ENCODE peak calls at places on chromosomes 1 and 21, in nine cellular contexts. P, X, W, O, F, K, E, T and G are unnamed samples.

GRCh38 chr1:243465738-243466137 is 209.9 kb downstream of the SDCCAG8 start:
- DNase-seq in W (no peak), X (no peak), K (no peak), P (no peak), E (no peak), T (no peak), O (no peak), F (no peak), G (no peak)

GRCh38 chr1:224132901-224133300 is 19.0 kb downstream of the FBXO28 start:
- DNase-seq in O (no peak), W (no peak), K (no peak), P (no peak), F (no peak), T (no peak), E (no peak), X (no peak), G (no peak)

GRCh38 chr1:3011631-3012510 is 9.4 kb upstream of the ACTRT2 start:
- DNase-seq in F (no peak), E (peak; percentile 53), P (peak; percentile 41), O (no peak), T (no peak), K (peak; percentile 47), W (no peak), X (no peak), G (peak; percentile 56)

GRCh38 chr21:29379517-29380054 is 80.9 kb downstream of the BACH1 start:
- DNase-seq in E (no peak), T (no peak), X (no peak), W (no peak), O (no peak), K (no peak), P (no peak), F (no peak), G (no peak)

GRCh38 chr1:40076895-40077312 is 20.1 kb downstream of the PPT1 start:
- DNase-seq in E (no peak), F (no peak), K (no peak), T (no peak), P (no peak), W (peak; percentile 48), X (no peak), O (no peak), G (no peak)

GRCh38 chr1:27487927-27488522 is 1.9 kb downstream of the WASF2 start:
- DNase-seq in K (no peak), E (no peak), W (no peak), F (no peak), P (no peak), X (no peak), O (no peak), T (no peak), G (peak; percentile 3)

GRCh38 chr21:41802185-41802584 is 35.3 kb upstream of the RIPK4 start:
- DNase-seq in W (no peak), E (no peak), P (no peak), T (no peak), F (no peak), X (no peak), O (no peak), K (no peak), G (no peak)

GRCh38 chr1:60705026-60705425 is 377.3 kb upstream of the NFIA start:
- DNase-seq in F (no peak), X (no peak), P (no peak), O (no peak), W (no peak), T (no peak), K (no peak), E (no peak), G (no peak)

GRCh38 chr21:26489781-26490180 is 83.3 kb downstream of the CYYR1 start:
- DNase-seq in F (no peak), T (no peak), E (no peak), O (no peak), W (no peak), K (no peak), P (no peak), X (no peak), G (no peak)

DNA sequence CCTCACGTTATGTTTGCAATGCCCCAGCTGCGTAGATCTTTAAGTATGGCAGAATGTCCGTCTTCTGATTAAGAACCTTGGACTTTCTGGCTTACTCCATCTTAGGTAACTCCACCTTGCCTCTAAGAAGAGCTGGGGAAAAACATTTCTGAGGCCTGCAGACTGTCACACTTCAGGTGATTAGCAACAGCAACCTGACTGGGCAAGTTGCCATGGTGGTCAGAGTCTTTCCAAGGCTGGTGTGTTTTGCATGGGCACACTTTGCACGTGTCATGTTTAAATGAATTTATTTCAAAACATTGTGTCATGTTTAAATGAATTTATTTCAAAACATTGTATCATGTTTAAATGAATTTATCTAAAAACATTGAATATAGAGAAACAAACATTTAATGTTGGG is 811 bp downstream of the KPRP start:
- DNase-seq in E (no peak), X (no peak), O (no peak), W (no peak), T (no peak), P (no peak), K (no peak), F (no peak), G (no peak)
- H3K9me3 ChIP-seq in E (no peaks in the 10 kb centered on the region), X (no peaks in the 10 kb centered on the region), O (no peaks in the 10 kb centered on the region), W (no peaks in the 10 kb centered on the region), T (no peaks in the 10 kb centered on the region), P (no peaks in the 10 kb centered on the region), K (no peaks in the 10 kb centered on the region), F (no peaks in the 10 kb centered on the region), G (no peaks in the 10 kb centered on the region)

DNA sequence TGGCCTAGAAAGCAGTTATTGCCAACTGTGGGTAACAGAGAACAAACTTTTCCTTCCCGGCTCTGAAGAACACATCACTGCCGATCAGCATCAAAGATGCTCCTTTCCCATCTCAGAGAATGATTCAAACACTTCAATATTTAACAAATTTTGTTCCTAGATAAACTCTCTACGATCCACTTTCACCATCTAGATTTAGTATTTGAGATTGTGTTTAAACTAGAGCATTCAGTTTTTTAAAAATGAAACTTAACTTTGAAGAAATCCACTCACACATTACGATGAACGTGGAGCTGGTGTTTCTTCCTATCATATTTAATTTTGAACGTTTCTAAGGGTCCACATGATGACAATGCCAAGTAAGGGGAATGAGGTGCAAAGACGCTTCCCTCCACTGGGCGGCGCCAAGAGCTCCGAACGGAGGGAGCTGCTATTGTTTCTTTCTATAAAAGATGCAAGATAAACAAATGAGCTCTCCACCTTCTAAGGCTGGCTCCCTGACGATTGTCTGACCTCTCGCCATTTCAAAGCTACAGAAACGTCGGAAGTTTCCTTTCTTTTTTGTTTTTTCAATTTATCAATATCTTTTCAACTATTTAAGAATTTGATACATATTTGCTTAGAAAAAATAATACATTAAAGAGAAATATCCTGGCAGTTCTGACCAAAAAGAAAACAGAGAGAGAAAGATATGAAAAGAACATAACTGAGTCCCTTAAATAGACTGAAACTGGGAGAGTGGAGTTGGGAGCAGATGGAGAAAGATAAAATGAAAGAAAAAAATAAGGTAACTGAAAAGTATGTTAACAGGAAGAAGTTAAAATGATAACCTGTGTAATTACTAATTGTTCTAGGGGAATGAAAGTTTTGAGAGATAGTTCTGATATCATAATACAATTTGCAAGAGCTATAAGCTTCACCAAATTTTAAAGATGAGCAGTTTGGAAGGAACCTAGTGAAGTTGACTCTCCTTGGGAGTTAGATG is 4.4 kb upstream of the BARHL2 start:
- DNase-seq in F (no peak), P (peak; percentile 66), E (no peak), K (peak; percentile 84), W (peak; percentile 48), T (no peak), X (no peak), O (no peak), G (peak; percentile 57)
- H3K27me3 ChIP-seq in F (peaks cover 69% of the 10 kb centered on the region), P (peaks cover 7% of the 10 kb centered on the region), E (peaks cover 82% of the 10 kb centered on the region), K (peaks cover 100% of the 10 kb centered on the region), W (peaks cover 98% of the 10 kb centered on the region), T (peaks cover 91% of the 10 kb centered on the region), X (peaks cover 16% of the 10 kb centered on the region), O (peaks cover 76% of the 10 kb centered on the region), G (peaks cover 4% of the 10 kb centered on the region)

GRCh38 chr1:196603651-196604050 is 4.6 kb downstream of the KCNT2 start:
- DNase-seq in P (no peak), E (no peak), K (no peak), O (no peak), F (no peak), W (no peak), T (no peak), X (no peak), G (no peak)

GRCh38 chr1:196611873-196612272 is 3.6 kb upstream of the KCNT2 start:
- DNase-seq in T (no peak), F (no peak), K (no peak), X (no peak), O (peak; percentile 8), W (no peak), E (no peak), P (no peak), G (no peak)

GRCh38 chr1:196609114-196609737 is 986 bp upstream of the KCNT2 start:
- DNase-seq in O (peak; percentile 13), F (no peak), K (no peak), P (no peak), E (peak; percentile 63), X (no peak), T (no peak), W (no peak), G (peak; percentile 20)

GRCh38 chr1:196607940-196608339 is 300 bp downstream of the KCNT2 start:
- DNase-seq in T (no peak), W (no peak), O (no peak), F (no peak), P (no peak), E (no peak), K (no peak), X (no peak), G (no peak)

DNA sequence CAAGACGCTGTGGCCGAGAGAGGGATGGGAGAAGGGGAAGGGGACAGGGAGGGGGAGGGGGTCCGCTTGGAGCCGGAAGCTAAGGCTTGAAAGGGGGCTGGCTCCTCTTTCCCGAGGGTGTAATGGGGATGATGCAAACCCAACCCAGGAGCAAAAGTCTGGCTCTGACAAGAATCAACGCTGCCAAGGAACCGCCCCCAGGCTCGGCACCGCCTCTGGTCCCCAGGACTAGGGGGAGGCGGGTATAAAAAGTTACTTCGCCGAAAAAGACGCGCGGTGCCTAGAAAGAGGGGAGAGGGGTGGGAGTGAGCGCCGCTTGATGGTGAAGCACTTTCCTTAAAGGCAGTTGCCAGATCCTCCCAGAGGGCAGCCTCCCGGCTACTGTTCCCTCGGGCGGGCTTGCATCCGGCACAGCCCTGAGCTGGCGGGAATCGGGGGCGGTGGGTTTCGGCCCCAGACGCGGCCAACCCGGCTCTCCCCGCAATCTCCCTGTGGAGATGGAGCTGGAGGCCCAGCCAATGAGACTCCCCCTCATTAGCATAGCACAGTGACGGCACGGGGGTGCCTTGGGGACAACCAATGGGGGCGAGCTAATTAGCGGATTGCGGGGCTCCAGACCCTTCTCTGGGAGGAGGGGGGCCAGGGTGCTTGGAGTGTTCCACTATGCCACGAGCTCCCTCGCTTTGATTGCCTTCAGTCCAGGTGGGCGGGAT is at the start of gene KCNT2:
- DNase-seq in F (peak; percentile 12), X (peak; percentile 43), T (no peak), K (peak; percentile 71), E (peak; percentile 87), W (peak; percentile 9), P (peak; percentile 52), O (peak; percentile 66), G (peak; percentile 66)
- TF ChIP-seq POLR2A in F (no peak), X (no peak), T (no peak), K (no peak), E (no peak), W (no peak), P (no peak), O (no peak), G (no peak)

DNA sequence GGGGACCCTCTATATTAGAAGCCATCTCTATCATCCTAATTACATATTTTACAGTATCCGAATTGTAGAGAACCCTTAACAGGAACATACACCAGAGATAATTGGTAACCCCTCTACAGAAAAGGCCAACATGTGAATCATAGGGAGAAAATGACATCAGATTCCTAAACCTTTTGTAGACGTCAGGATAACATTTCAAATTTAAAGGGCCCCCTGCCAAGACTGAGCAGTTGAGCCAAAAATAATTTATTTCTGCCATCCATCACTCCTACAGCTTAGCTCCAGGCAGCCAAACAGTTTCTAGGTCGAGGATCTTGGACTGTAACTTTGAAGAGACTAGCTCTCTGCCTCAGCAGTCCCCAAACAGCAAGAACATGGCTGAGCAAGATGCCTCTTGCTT is 21.2 kb downstream of the ZNF697 start:
- DNase-seq in P (no peak), T (no peak), O (peak; percentile 44), W (peak; percentile 54), E (peak; percentile 69), K (no peak), F (no peak), X (no peak), G (no peak)
- H3K9me3 ChIP-seq in P (no peaks in the 10 kb centered on the region), T (no peaks in the 10 kb centered on the region), O (no peaks in the 10 kb centered on the region), W (no peaks in the 10 kb centered on the region), E (no peaks in the 10 kb centered on the region), K (no peaks in the 10 kb centered on the region), F (no peaks in the 10 kb centered on the region), X (no peaks in the 10 kb centered on the region), G (no peaks in the 10 kb centered on the region)